ENCODE peak calls at places on chromosomes 11 and 22, in four cellular contexts. One of them, this sample, is unnamed.

GRCh38 chr22:17952273-17952801 is 72.0 kb downstream of the MICAL3 start:
- DNase-seq in Peyer's patch: no peak
- DNase-seq in left ventricle myocardium inferior: no peak
- DNase-seq in kidney: no peak
- DNase-seq in this sample: no peak

GRCh38 chr22:46462726-46463371 is 74.6 kb downstream of the CELSR1 start:
- DNase-seq in left ventricle myocardium inferior: no peak
- DNase-seq in Peyer's patch: no peak
- DNase-seq in kidney: no peak
- DNase-seq in this sample: no peak

GRCh38 chr11:12506502-12506921 is 129.1 kb downstream of the PARVA start:
- DNase-seq in Peyer's patch: no peak
- DNase-seq in left ventricle myocardium inferior: no peak
- DNase-seq in kidney: no peak
- DNase-seq in this sample: no peak

GRCh38 chr11:64081663-64082442 is 46.1 kb downstream of the FLRT1 start:
- DNase-seq in kidney: no peak
- DNase-seq in Peyer's patch: no peak
- DNase-seq in left ventricle myocardium inferior: no peak
- DNase-seq in this sample: no peak

GRCh38 chr11:8218840-8219239 is 44.8 kb downstream of the LMO1 start:
- DNase-seq in kidney: no peak
- DNase-seq in Peyer's patch: no peak
- DNase-seq in left ventricle myocardium inferior: no peak
- DNase-seq in this sample: no peak

GRCh38 chr11:57566035-57566504 is 1.4 kb downstream of the UBE2L6 start:
- DNase-seq in left ventricle myocardium inferior: no peak
- DNase-seq in kidney: no peak
- DNase-seq in Peyer's patch: peak; percentile 55
- DNase-seq in this sample: no peak

GRCh38 chr11:86916330-86916729 is 38.9 kb downstream of the FZD4 start:
- DNase-seq in Peyer's patch: no peak
- DNase-seq in kidney: no peak
- DNase-seq in left ventricle myocardium inferior: no peak
- DNase-seq in this sample: no peak

GRCh38 chr22:49592780-49593501 is 234.7 kb downstream of the BRD1 start:
- DNase-seq in kidney: peak; percentile 40
- DNase-seq in left ventricle myocardium inferior: no peak
- DNase-seq in Peyer's patch: no peak
- DNase-seq in this sample: no peak

GRCh38 chr11:11641581-11641980 is 19.8 kb upstream of the GALNT18 start:
- DNase-seq in Peyer's patch: no peak
- DNase-seq in kidney: no peak
- DNase-seq in left ventricle myocardium inferior: no peak
- DNase-seq in this sample: no peak

GRCh38 chr22:46209262-46209661 is 40.8 kb downstream of the CDPF1 start:
- DNase-seq in left ventricle myocardium inferior: no peak
- DNase-seq in kidney: no peak
- DNase-seq in Peyer's patch: no peak
- DNase-seq in this sample: no peak

GRCh38 chr11:1873048-1873812 is 18.5 kb downstream of the PRR33 start:
- DNase-seq in left ventricle myocardium inferior: peak; percentile 28
- DNase-seq in kidney: peak; percentile 68
- DNase-seq in Peyer's patch: no peak
- DNase-seq in this sample: no peak

GRCh38 chr11:127071606-127072005 is 71.0 kb upstream of the KIRREL3 start:
- DNase-seq in left ventricle myocardium inferior: no peak
- DNase-seq in kidney: no peak
- DNase-seq in Peyer's patch: no peak
- DNase-seq in this sample: no peak

GRCh38 chr11:116499396-116500001 is 273.3 kb downstream of the BUD13 start:
- DNase-seq in Peyer's patch: no peak
- DNase-seq in left ventricle myocardium inferior: peak; percentile 65
- DNase-seq in kidney: no peak
- DNase-seq in this sample: peak; percentile 22

GRCh38 chr11:107563702-107564101 is 1.8 kb downstream of the ALKBH8 start:
- DNase-seq in Peyer's patch: peak; percentile 34
- DNase-seq in left ventricle myocardium inferior: no peak
- DNase-seq in kidney: no peak
- DNase-seq in this sample: peak; percentile 30

GRCh38 chr11:22635689-22636088 is 10.1 kb upstream of the FANCF start:
- DNase-seq in left ventricle myocardium inferior: no peak
- DNase-seq in kidney: no peak
- DNase-seq in Peyer's patch: no peak
- DNase-seq in this sample: no peak

GRCh38 chr22:18990355-18991137 is 54.5 kb upstream of the PRODH start:
- DNase-seq in kidney: no peak
- DNase-seq in Peyer's patch: no peak
- DNase-seq in left ventricle myocardium inferior: no peak
- DNase-seq in this sample: no peak

GRCh38 chr11:36631704-36632287 is 33.8 kb upstream of the RAG2 start:
- DNase-seq in Peyer's patch: no peak
- DNase-seq in kidney: no peak
- DNase-seq in left ventricle myocardium inferior: no peak
- DNase-seq in this sample: no peak

GRCh38 chr11:128493570-128493965 is 93.8 kb downstream of the ETS1 start:
- DNase-seq in kidney: no peak
- DNase-seq in Peyer's patch: no peak
- DNase-seq in left ventricle myocardium inferior: no peak
- DNase-seq in this sample: no peak

GRCh38 chr11:12144306-12145174 is 34.1 kb downstream of the MICAL2 start:
- DNase-seq in Peyer's patch: no peak
- DNase-seq in kidney: no peak
- DNase-seq in left ventricle myocardium inferior: no peak
- DNase-seq in this sample: no peak

GRCh38 chr11:26958005-26958404 is 35.9 kb upstream of the FIBIN start:
- DNase-seq in kidney: no peak
- DNase-seq in left ventricle myocardium inferior: no peak
- DNase-seq in Peyer's patch: no peak
- DNase-seq in this sample: no peak

GRCh38 chr11:14357843-14358728 is 897 bp downstream of the RRAS2 start:
- DNase-seq in Peyer's patch: peak; percentile 23
- DNase-seq in kidney: peak; percentile 85
- DNase-seq in left ventricle myocardium inferior: peak; percentile 43
- DNase-seq in this sample: peak; percentile 33

GRCh38 chr11:96925862-96926261 is 536.0 kb downstream of the JRKL start:
- DNase-seq in left ventricle myocardium inferior: no peak
- DNase-seq in Peyer's patch: no peak
- DNase-seq in kidney: no peak
- DNase-seq in this sample: no peak

GRCh38 chr11:11229691-11230090 is 123.4 kb downstream of the CSNK2A3 start:
- DNase-seq in kidney: no peak
- DNase-seq in left ventricle myocardium inferior: no peak
- DNase-seq in Peyer's patch: no peak
- DNase-seq in this sample: no peak

GRCh38 chr22:32839776-32840571 is 38.5 kb downstream of the TIMP3 start:
- DNase-seq in kidney: no peak
- DNase-seq in Peyer's patch: no peak
- DNase-seq in left ventricle myocardium inferior: peak; percentile 44
- DNase-seq in this sample: no peak

GRCh38 chr11:115132829-115133228 is 371.4 kb downstream of the CADM1 start:
- DNase-seq in kidney: no peak
- DNase-seq in Peyer's patch: no peak
- DNase-seq in left ventricle myocardium inferior: no peak
- DNase-seq in this sample: no peak

GRCh38 chr11:79167510-79168188 is 273.2 kb downstream of the TENM4 start:
- DNase-seq in Peyer's patch: no peak
- DNase-seq in left ventricle myocardium inferior: no peak
- DNase-seq in kidney: no peak
- DNase-seq in this sample: no peak

GRCh38 chr11:15143855-15144254 is 29.1 kb downstream of the INSC start:
- DNase-seq in Peyer's patch: no peak
- DNase-seq in kidney: no peak
- DNase-seq in left ventricle myocardium inferior: no peak
- DNase-seq in this sample: no peak

GRCh38 chr11:125078516-125079140 is 15.5 kb downstream of the SLC37A2 start:
- DNase-seq in Peyer's patch: no peak
- DNase-seq in left ventricle myocardium inferior: no peak
- DNase-seq in kidney: no peak
- DNase-seq in this sample: no peak

GRCh38 chr11:73950869-73951710 is at the start of gene DNAJB13:
- DNase-seq in Peyer's patch: no peak
- DNase-seq in kidney: peak; percentile 70
- DNase-seq in left ventricle myocardium inferior: no peak
- DNase-seq in this sample: no peak

GRCh38 chr11:45654242-45654641 is 11.2 kb downstream of the CHST1 start:
- DNase-seq in Peyer's patch: no peak
- DNase-seq in kidney: no peak
- DNase-seq in left ventricle myocardium inferior: no peak
- DNase-seq in this sample: no peak

GRCh38 chr22:38464992-38465672 is 2.8 kb upstream of the KDELR3 start:
- DNase-seq in kidney: peak; percentile 33
- DNase-seq in left ventricle myocardium inferior: no peak
- DNase-seq in Peyer's patch: no peak
- DNase-seq in this sample: no peak
- H3K4me1 ChIP-seq in kidney: peaks cover 8% of the 10 kb centered on the region
- H3K4me1 ChIP-seq in left ventricle myocardium inferior: peaks cover 54% of the 10 kb centered on the region
- H3K4me1 ChIP-seq in Peyer's patch: no peaks in the 10 kb centered on the region
- H3K4me1 ChIP-seq in this sample: peaks cover 8% of the 10 kb centered on the region

DNA sequence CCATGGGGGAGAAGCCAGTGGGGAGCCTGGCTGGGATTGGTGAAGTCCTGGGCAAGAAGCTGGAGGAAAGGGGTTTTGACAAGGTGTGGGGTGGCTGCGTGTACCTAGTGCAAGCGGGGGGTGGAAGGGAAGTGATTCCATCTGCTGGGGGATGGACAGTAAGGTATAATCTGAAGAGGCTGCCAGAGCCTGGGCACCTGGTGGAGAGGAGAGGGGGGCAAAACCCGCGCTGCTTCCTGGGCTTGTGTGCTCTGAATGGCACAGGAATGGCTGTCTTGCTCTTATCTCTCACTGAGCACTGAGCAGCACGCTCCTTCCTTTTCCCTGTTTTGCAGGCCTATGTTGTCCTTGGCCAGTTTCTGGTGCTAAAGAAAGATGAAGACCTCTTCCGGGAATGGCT is 988 bp downstream of the BANF1 start:
- DNase-seq in kidney: peak; percentile 56
- DNase-seq in left ventricle myocardium inferior: no peak
- DNase-seq in Peyer's patch: no peak
- DNase-seq in this sample: no peak
- TF ChIP-seq CTCF in kidney: no peak
- TF ChIP-seq CTCF in left ventricle myocardium inferior: no peak
- TF ChIP-seq CTCF in Peyer's patch: no peak
- TF ChIP-seq CTCF in this sample: no peak

GRCh38 chr22:21564411-21564810 is 3.1 kb upstream of the UBE2L3 start:
- DNase-seq in Peyer's patch: no peak
- DNase-seq in kidney: no peak
- DNase-seq in left ventricle myocardium inferior: no peak
- DNase-seq in this sample: no peak

GRCh38 chr22:21568207-21569075 is 927 bp downstream of the UBE2L3 start:
- DNase-seq in kidney: no peak
- DNase-seq in Peyer's patch: no peak
- DNase-seq in left ventricle myocardium inferior: peak; percentile 19
- DNase-seq in this sample: peak; percentile 28

GRCh38 chr22:21569459-21570161 is 2.1 kb downstream of the UBE2L3 start:
- DNase-seq in Peyer's patch: no peak
- DNase-seq in kidney: no peak
- DNase-seq in left ventricle myocardium inferior: no peak
- DNase-seq in this sample: no peak

GRCh38 chr22:21570398-21570797 is 2.9 kb downstream of the UBE2L3 start:
- DNase-seq in kidney: no peak
- DNase-seq in Peyer's patch: no peak
- DNase-seq in left ventricle myocardium inferior: no peak
- DNase-seq in this sample: no peak

DNA sequence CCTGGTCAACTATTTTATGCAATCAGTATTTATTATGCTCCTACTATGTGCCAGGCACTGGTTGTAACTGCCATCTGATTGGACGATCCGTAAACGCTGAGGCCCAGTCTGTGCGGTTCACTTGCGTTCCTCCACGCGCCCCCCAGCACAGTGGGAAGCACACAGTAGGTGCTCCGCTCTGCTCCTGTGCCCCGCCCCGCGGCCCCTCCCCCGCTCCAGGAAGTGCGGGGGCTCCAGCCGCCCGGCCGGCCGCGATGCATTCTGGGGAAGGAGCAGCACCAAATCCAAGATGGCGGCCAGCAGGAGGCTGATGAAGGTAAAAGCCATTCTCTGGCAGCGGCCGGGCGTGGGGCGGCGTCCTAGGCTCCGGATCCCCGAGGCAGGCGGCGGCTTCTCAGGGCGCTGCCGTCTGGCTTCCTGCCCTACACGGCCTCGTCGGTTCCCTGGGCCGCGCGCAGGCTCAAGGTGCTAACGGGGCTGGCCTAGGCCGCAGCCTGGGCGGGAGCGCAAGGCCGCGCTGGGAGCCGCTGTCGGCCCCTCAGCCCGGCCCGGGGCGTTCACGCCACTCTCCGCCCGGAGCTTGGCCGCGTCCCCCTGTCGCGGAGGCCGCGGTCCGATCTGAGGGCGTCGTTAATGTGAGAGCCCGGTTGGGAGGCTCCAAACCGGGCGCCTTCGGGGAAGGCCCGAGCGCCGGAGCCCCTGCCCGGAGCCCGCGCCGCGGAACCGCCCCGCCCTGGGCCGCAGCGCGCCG is at the start of gene UBE2L3:
- DNase-seq in kidney: peak; percentile 93
- DNase-seq in Peyer's patch: peak; percentile 87
- DNase-seq in left ventricle myocardium inferior: peak; percentile 87
- DNase-seq in this sample: peak; percentile 87
- H3K4me1 ChIP-seq in kidney: peaks cover 14% of the 10 kb centered on the region
- H3K4me1 ChIP-seq in Peyer's patch: no peaks in the 10 kb centered on the region
- H3K4me1 ChIP-seq in left ventricle myocardium inferior: peaks cover 51% of the 10 kb centered on the region
- H3K4me1 ChIP-seq in this sample: peaks cover 42% of the 10 kb centered on the region

DNA sequence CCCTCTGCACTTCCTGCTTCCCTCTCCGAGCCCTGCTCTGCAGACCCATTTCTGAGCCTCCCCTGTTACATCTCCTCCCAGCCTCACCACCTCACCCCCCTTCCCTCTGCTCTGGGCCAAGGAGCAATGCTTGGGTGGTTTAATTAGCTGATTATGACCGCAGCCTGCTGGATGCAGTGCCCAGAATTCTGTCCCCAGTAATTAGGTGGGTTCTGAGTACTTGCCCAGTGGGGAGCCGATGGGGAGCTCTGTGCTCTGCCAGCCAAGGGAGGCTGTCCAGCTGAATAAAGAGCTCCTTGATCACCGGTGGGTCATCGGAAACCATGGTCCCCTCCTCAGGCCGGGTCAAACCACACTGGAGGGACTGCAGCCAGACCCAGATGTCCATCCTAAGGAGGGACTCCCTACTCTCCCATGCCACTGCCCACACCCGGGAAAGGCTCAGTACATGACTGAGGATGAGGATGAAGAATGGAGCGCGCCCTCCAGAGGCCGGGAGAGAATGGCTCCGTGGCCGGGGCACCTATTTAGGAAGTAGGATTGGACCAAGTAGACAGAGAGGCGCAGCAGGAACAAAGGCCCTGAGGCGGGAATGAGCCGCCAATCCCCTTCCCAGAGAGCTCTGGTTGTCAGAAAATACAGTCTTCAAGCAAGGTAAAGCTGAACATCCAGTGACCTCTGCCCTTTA is 9.1 kb downstream of the ARRB1 start:
- DNase-seq in Peyer's patch: no peak
- DNase-seq in left ventricle myocardium inferior: no peak
- DNase-seq in kidney: peak; percentile 68
- DNase-seq in this sample: no peak
- TF ChIP-seq CTCF in Peyer's patch: no peak
- TF ChIP-seq CTCF in left ventricle myocardium inferior: no peak
- TF ChIP-seq CTCF in kidney: no peak
- TF ChIP-seq CTCF in this sample: no peak

GRCh38 chr11:72439455-72439854 is 5.1 kb upstream of the CLPB start:
- DNase-seq in kidney: no peak
- DNase-seq in left ventricle myocardium inferior: no peak
- DNase-seq in Peyer's patch: no peak
- DNase-seq in this sample: no peak
- H3K4me1 ChIP-seq in kidney: no peaks in the 10 kb centered on the region
- H3K4me1 ChIP-seq in left ventricle myocardium inferior: peaks cover 4% of the 10 kb centered on the region
- H3K4me1 ChIP-seq in Peyer's patch: no peaks in the 10 kb centered on the region
- H3K4me1 ChIP-seq in this sample: peaks cover 3% of the 10 kb centered on the region

This sample was measured in CD8-positive, alpha-beta T cell.